ENCODE peak calls at places on chromosomes 6 and 20, in nine cellular contexts. L is Peyer's patch, T is fibroblast of lung, I is astrocyte, G is body of pancreas, M is dorsolateral prefrontal cortex, A is psoas muscle, V is epithelial cell of esophagus, Z is tibial nerve. Q is an unnamed sample.

GRCh38 chr6:89432875-89433636 is at the start of gene ANKRD6:
- DNase-seq in L (peak; percentile 91), T (peak; percentile 29), I (no peak), G (peak; percentile 86), M (peak; percentile 46), A (peak; percentile 88), V (peak; percentile 74), Z (peak; percentile 72), Q (peak; percentile 47)

GRCh38 chr6:167978607-167979006 is 18.9 kb upstream of the KIF25 start:
- DNase-seq in L (no peak), T (no peak), I (no peak), G (no peak), M (no peak), A (no peak), V (no peak), Z (no peak), Q (no peak)

GRCh38 chr6:46410330-46410953 is 80.8 kb downstream of the RCAN2 start:
- DNase-seq in L (no peak), T (peak; percentile 38), I (peak; percentile 35), G (peak; percentile 41), M (no peak), A (no peak), V (peak; percentile 45), Z (no peak), Q (peak; percentile 68)

GRCh38 chr20:3135507-3136070 is 24.1 kb downstream of the FASTKD5 start:
- DNase-seq in L (no peak), T (peak; percentile 31), I (peak; percentile 10), G (no peak), M (no peak), A (no peak), V (peak; percentile 34), Z (no peak), Q (no peak)

GRCh38 chr20:61253640-61254511 is 1.8 kb downstream of the CDH4 start:
- DNase-seq in L (no peak), T (peak; percentile 61), I (peak; percentile 51), G (no peak), M (no peak), A (no peak), V (peak; percentile 34), Z (no peak), Q (no peak)

GRCh38 chr6:10141756-10142443 is 273.0 kb downstream of the TFAP2A start:
- DNase-seq in L (no peak), T (no peak), I (no peak), G (no peak), M (no peak), A (no peak), V (peak; percentile 60), Z (no peak), Q (no peak)

GRCh38 chr20:63473555-63474449 is 1.3 kb upstream of the KCNQ2 start:
- DNase-seq in L (no peak), T (no peak), I (no peak), G (no peak), M (no peak), A (no peak), V (no peak), Z (no peak), Q (no peak)

GRCh38 chr6:35300848-35301247 is 3.2 kb downstream of the DEF6 start:
- DNase-seq in L (peak; percentile 62), T (no peak), I (no peak), G (no peak), M (no peak), A (no peak), V (no peak), Z (no peak), Q (no peak)

GRCh38 chr6:138400326-138400725 is 3.7 kb upstream of the HEBP2 start:
- DNase-seq in L (no peak), T (peak; percentile 6), I (no peak), G (no peak), M (no peak), A (no peak), V (no peak), Z (no peak), Q (no peak)

GRCh38 chr6:138393871-138394783 is 9.9 kb upstream of the HEBP2 start:
- DNase-seq in L (no peak), T (no peak), I (no peak), G (no peak), M (no peak), A (no peak), V (no peak), Z (no peak), Q (peak; percentile 55)

GRCh38 chr6:138401960-138402832 is 1.8 kb upstream of the HEBP2 start:
- DNase-seq in L (no peak), T (no peak), I (no peak), G (no peak), M (no peak), A (no peak), V (no peak), Z (no peak), Q (no peak)

GRCh38 chr6:138396709-138397108 is 7.3 kb upstream of the HEBP2 start:
- DNase-seq in L (no peak), T (no peak), I (no peak), G (no peak), M (no peak), A (no peak), V (no peak), Z (no peak), Q (no peak)

DNA sequence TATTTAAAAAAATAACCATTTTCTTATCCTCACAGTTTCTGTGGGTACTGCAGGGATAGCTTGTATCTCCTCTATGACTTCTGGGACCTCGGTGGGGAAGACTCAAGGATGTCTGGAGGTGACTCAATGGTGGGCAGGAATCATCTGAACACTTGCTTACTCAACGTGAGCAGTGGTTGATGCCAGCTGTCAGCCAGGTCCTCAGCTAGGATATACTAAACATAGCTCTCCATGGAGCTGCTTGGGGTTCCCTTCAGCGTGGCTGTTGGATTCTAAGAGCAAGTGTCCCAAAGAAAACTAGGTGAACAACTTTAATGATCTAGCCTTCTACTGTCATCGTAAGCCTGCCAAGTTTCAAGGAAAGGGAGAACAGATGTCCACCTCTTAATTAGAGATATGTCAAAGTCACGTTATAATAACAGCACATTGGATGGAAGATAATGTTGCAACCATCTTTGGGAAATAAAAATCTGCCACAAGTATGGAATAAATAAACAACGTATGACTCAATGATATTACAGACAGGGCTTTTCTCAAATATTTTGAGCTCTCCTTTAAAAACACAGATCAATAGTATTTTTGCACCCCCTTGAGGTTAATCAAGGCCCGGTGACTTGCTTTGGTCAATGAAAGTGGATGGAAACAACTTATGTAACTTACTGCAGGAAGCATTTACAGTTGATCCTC is 6.8 kb upstream of the HEBP2 start:
- DNase-seq in L (no peak), T (peak; percentile 7), I (no peak), G (no peak), M (no peak), A (no peak), V (no peak), Z (no peak), Q (no peak)
- TF ChIP-seq CTCF in L (no peak), T (no peak), I (no peak), G (no peak), M (no peak), A (no peak), V (no peak), Z (no peak), Q (no peak)

GRCh38 chr6:149752600-149752999 is 3.1 kb downstream of the PCMT1 start:
- DNase-seq in L (no peak), T (no peak), I (no peak), G (no peak), M (no peak), A (no peak), V (no peak), Z (no peak), Q (peak; percentile 7)

GRCh38 chr6:149746147-149746946 is at the start of gene NUP43:
- DNase-seq in L (peak; percentile 97), T (peak; percentile 95), I (peak; percentile 93), G (peak; percentile 92), M (peak; percentile 93), A (peak; percentile 97), V (peak; percentile 96), Z (peak; percentile 92), Q (peak; percentile 98)

GRCh38 chr6:149751239-149751638 is 1.7 kb downstream of the PCMT1 start:
- DNase-seq in L (no peak), T (no peak), I (no peak), G (no peak), M (no peak), A (no peak), V (no peak), Z (no peak), Q (no peak)

GRCh38 chr6:149749594-149750135 is at the start of gene PCMT1:
- DNase-seq in L (peak; percentile 95), T (peak; percentile 91), I (peak; percentile 83), G (peak; percentile 93), M (peak; percentile 77), A (peak; percentile 96), V (peak; percentile 92), Z (peak; percentile 83), Q (peak; percentile 88)

GRCh38 chr6:149750136-149750609 is 632 bp downstream of the PCMT1 start:
- DNase-seq in L (peak; percentile 64), T (peak; percentile 65), I (peak; percentile 45), G (peak; percentile 36), M (peak; percentile 40), A (peak; percentile 77), V (peak; percentile 60), Z (no peak), Q (peak; percentile 38)
- H3K4me3 ChIP-seq in L (peak overlapping the region; percentile 92), T (peak overlapping the region; percentile 96), I (peak overlapping the region; percentile 95), G (peak overlapping the region; percentile 77), M (peak overlapping the region; percentile 86), A (peak overlapping the region; percentile 86), V (peak overlapping the region; percentile 96), Z (peak overlapping the region; percentile 98), Q (peak overlapping the region; percentile 97)

GRCh38 chr6:13767121-13767794 is 47.1 kb downstream of the MCUR1 start:
- DNase-seq in L (peak; percentile 70), T (peak; percentile 44), I (peak; percentile 32), G (no peak), M (peak; percentile 43), A (peak; percentile 70), V (no peak), Z (peak; percentile 23), Q (peak; percentile 31)
- TF ChIP-seq CTCF in L (peak; percentile 26), T (peak; percentile 22), I (no peak), G (no peak), M (peak; percentile 23), A (no peak), V (no peak), Z (no peak), Q (peak; percentile 8)

DNA sequence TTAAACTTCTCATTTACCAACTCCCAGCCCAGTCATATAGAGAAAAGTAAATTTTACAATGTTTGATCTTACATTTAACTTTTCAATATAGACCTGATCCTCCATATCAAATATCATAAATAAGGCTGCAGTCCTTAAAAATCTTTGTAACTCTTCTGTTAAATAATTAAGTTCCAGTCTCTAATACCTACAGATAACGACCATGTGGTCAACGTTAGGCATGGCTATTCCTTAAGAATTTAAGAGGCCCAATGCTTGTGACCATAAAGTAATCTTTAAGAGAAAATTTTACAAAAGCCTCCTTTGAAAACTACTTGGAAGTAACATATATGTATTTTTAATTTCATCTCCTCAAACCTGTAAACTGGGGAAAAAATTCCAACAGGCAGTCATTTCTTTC is 1.6 kb downstream of the FBXO5 start:
- DNase-seq in L (no peak), T (no peak), I (no peak), G (no peak), M (no peak), A (no peak), V (no peak), Z (no peak), Q (no peak)
- H3K4me3 ChIP-seq in L (no peak overlapping the region), T (peak overlapping the region; percentile 77), I (peak overlapping the region; percentile 94), G (no peak overlapping the region), M (no peak overlapping the region), A (no peak overlapping the region), V (peak overlapping the region; percentile 79), Z (no peak overlapping the region), Q (peak overlapping the region; percentile 78)

DNA sequence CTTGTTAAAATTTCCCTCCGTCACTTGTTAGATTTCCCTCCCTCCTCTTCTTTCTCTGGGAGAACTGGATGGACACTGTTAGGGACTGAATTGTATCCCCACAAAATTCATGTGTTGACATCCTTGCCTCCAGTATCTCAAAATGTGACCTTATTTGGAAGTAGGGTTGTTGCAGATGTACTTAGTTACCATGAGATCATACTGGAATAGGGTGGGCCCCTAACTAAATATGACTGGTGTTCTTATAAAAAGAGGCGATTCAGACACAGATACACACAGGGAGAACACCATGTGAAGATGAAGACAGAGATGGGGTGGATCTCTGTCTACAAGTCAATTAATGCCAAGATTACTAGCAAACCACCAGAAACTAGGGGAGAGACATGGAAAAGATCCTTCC is 139.5 kb downstream of the ALDH8A1 start:
- DNase-seq in L (no peak), T (no peak), I (no peak), G (no peak), M (no peak), A (no peak), V (no peak), Z (no peak), Q (no peak)
- TF ChIP-seq CTCF in L (no peak), T (no peak), I (no peak), G (no peak), M (no peak), A (no peak), V (no peak), Z (no peak), Q (no peak)

Q was measured in fibroblast of pulmonary artery.